ENCODE peak calls at places on chromosomes 3 and 15, in nine cellular contexts. One of them, this sample, is unnamed.

GRCh38 chr3:124826703-124827102 is 60.5 kb downstream of the ITGB5 start:
- DNase-seq in K562: no peak
- DNase-seq in H9: peak; percentile 72
- DNase-seq in fibroblast of lung: peak; percentile 96
- DNase-seq in GM23248: peak; percentile 94
- DNase-seq in neuronal stem cell: no peak
- DNase-seq in neural progenitor cell: no peak
- DNase-seq in SK-N-SH: no peak
- DNase-seq in HCT116: no peak
- DNase-seq in this sample: no peak

GRCh38 chr3:130463221-130463620 is 53.8 kb upstream of the COL6A6 start:
- DNase-seq in K562: no peak
- DNase-seq in H9: no peak
- DNase-seq in fibroblast of lung: no peak
- DNase-seq in GM23248: no peak
- DNase-seq in neuronal stem cell: no peak
- DNase-seq in neural progenitor cell: no peak
- DNase-seq in SK-N-SH: no peak
- DNase-seq in HCT116: no peak
- DNase-seq in this sample: no peak

GRCh38 chr3:65401359-65401810 is 637.3 kb downstream of the MAGI1 start:
- DNase-seq in K562: no peak
- DNase-seq in H9: peak; percentile 75
- DNase-seq in fibroblast of lung: no peak
- DNase-seq in GM23248: no peak
- DNase-seq in neuronal stem cell: no peak
- DNase-seq in neural progenitor cell: peak; percentile 52
- DNase-seq in SK-N-SH: no peak
- DNase-seq in HCT116: no peak
- DNase-seq in this sample: no peak

GRCh38 chr3:51374456-51374855 is 10.6 kb upstream of the MANF start:
- DNase-seq in K562: no peak
- DNase-seq in H9: no peak
- DNase-seq in fibroblast of lung: no peak
- DNase-seq in GM23248: no peak
- DNase-seq in neuronal stem cell: no peak
- DNase-seq in neural progenitor cell: no peak
- DNase-seq in SK-N-SH: no peak
- DNase-seq in HCT116: no peak
- DNase-seq in this sample: no peak

GRCh38 chr3:49759226-49759625 is 27.1 kb downstream of the IP6K1 start:
- DNase-seq in K562: no peak
- DNase-seq in H9: no peak
- DNase-seq in fibroblast of lung: no peak
- DNase-seq in GM23248: no peak
- DNase-seq in neuronal stem cell: no peak
- DNase-seq in neural progenitor cell: no peak
- DNase-seq in SK-N-SH: no peak
- DNase-seq in HCT116: no peak
- DNase-seq in this sample: no peak

GRCh38 chr3:171317133-171317532 is 143.1 kb downstream of the TNIK start:
- DNase-seq in K562: peak; percentile 68
- DNase-seq in H9: no peak
- DNase-seq in fibroblast of lung: peak; percentile 38
- DNase-seq in GM23248: no peak
- DNase-seq in neuronal stem cell: no peak
- DNase-seq in neural progenitor cell: no peak
- DNase-seq in SK-N-SH: no peak
- DNase-seq in HCT116: no peak
- DNase-seq in this sample: no peak

GRCh38 chr3:47961815-47962606 is 54.2 kb downstream of the MAP4 start:
- DNase-seq in K562: no peak
- DNase-seq in H9: no peak
- DNase-seq in fibroblast of lung: peak; percentile 20
- DNase-seq in GM23248: peak; percentile 43
- DNase-seq in neuronal stem cell: no peak
- DNase-seq in neural progenitor cell: no peak
- DNase-seq in SK-N-SH: peak; percentile 51
- DNase-seq in HCT116: no peak
- DNase-seq in this sample: peak; percentile 14

GRCh38 chr3:191401775-191402357 is 59.1 kb upstream of the PYDC2 start:
- DNase-seq in K562: no peak
- DNase-seq in H9: no peak
- DNase-seq in fibroblast of lung: no peak
- DNase-seq in GM23248: no peak
- DNase-seq in neuronal stem cell: no peak
- DNase-seq in neural progenitor cell: no peak
- DNase-seq in SK-N-SH: no peak
- DNase-seq in HCT116: no peak
- DNase-seq in this sample: no peak

GRCh38 chr15:79332824-79333510 is 22.1 kb downstream of the TMED3 start:
- DNase-seq in K562: no peak
- DNase-seq in H9: no peak
- DNase-seq in fibroblast of lung: no peak
- DNase-seq in GM23248: no peak
- DNase-seq in neuronal stem cell: no peak
- DNase-seq in neural progenitor cell: no peak
- DNase-seq in SK-N-SH: no peak
- DNase-seq in HCT116: no peak
- DNase-seq in this sample: peak; percentile 9

GRCh38 chr3:55588120-55588765 is 101.1 kb upstream of the WNT5A start:
- DNase-seq in K562: no peak
- DNase-seq in H9: no peak
- DNase-seq in fibroblast of lung: no peak
- DNase-seq in GM23248: no peak
- DNase-seq in neuronal stem cell: no peak
- DNase-seq in neural progenitor cell: no peak
- DNase-seq in SK-N-SH: no peak
- DNase-seq in HCT116: no peak
- DNase-seq in this sample: no peak

GRCh38 chr3:184040010-184040409 is 8.5 kb downstream of the HTR3D start:
- DNase-seq in K562: peak; percentile 28
- DNase-seq in H9: peak; percentile 63
- DNase-seq in fibroblast of lung: no peak
- DNase-seq in GM23248: peak; percentile 70
- DNase-seq in neuronal stem cell: no peak
- DNase-seq in neural progenitor cell: peak; percentile 39
- DNase-seq in SK-N-SH: peak; percentile 39
- DNase-seq in HCT116: peak; percentile 26
- DNase-seq in this sample: peak; percentile 25

GRCh38 chr3:197362086-197362485 is 63.7 kb upstream of the DLG1 start:
- DNase-seq in K562: no peak
- DNase-seq in H9: no peak
- DNase-seq in fibroblast of lung: no peak
- DNase-seq in GM23248: no peak
- DNase-seq in neuronal stem cell: no peak
- DNase-seq in neural progenitor cell: no peak
- DNase-seq in SK-N-SH: no peak
- DNase-seq in HCT116: no peak
- DNase-seq in this sample: no peak

GRCh38 chr3:144390786-144391185 is 419.2 kb downstream of the DIPK2A start:
- DNase-seq in K562: no peak
- DNase-seq in H9: no peak
- DNase-seq in fibroblast of lung: no peak
- DNase-seq in GM23248: no peak
- DNase-seq in neuronal stem cell: no peak
- DNase-seq in neural progenitor cell: no peak
- DNase-seq in SK-N-SH: no peak
- DNase-seq in HCT116: no peak
- DNase-seq in this sample: no peak

GRCh38 chr3:193942516-193943055 is 193.4 kb upstream of the HES1 start:
- DNase-seq in K562: peak; percentile 70
- DNase-seq in H9: no peak
- DNase-seq in fibroblast of lung: no peak
- DNase-seq in GM23248: no peak
- DNase-seq in neuronal stem cell: no peak
- DNase-seq in neural progenitor cell: peak; percentile 31
- DNase-seq in SK-N-SH: no peak
- DNase-seq in HCT116: no peak
- DNase-seq in this sample: no peak

GRCh38 chr15:80660114-80660513 is 35.0 kb upstream of the ABHD17C start:
- DNase-seq in K562: no peak
- DNase-seq in H9: peak; percentile 51
- DNase-seq in fibroblast of lung: peak; percentile 43
- DNase-seq in GM23248: peak; percentile 70
- DNase-seq in neuronal stem cell: peak; percentile 8
- DNase-seq in neural progenitor cell: peak; percentile 64
- DNase-seq in SK-N-SH: peak; percentile 42
- DNase-seq in HCT116: no peak
- DNase-seq in this sample: peak; percentile 74

GRCh38 chr15:34951993-34952392 is 17.5 kb downstream of the AQR start:
- DNase-seq in K562: no peak
- DNase-seq in H9: no peak
- DNase-seq in fibroblast of lung: peak; percentile 47
- DNase-seq in GM23248: peak; percentile 31
- DNase-seq in neuronal stem cell: no peak
- DNase-seq in neural progenitor cell: no peak
- DNase-seq in SK-N-SH: peak; percentile 53
- DNase-seq in HCT116: no peak
- DNase-seq in this sample: no peak

DNA sequence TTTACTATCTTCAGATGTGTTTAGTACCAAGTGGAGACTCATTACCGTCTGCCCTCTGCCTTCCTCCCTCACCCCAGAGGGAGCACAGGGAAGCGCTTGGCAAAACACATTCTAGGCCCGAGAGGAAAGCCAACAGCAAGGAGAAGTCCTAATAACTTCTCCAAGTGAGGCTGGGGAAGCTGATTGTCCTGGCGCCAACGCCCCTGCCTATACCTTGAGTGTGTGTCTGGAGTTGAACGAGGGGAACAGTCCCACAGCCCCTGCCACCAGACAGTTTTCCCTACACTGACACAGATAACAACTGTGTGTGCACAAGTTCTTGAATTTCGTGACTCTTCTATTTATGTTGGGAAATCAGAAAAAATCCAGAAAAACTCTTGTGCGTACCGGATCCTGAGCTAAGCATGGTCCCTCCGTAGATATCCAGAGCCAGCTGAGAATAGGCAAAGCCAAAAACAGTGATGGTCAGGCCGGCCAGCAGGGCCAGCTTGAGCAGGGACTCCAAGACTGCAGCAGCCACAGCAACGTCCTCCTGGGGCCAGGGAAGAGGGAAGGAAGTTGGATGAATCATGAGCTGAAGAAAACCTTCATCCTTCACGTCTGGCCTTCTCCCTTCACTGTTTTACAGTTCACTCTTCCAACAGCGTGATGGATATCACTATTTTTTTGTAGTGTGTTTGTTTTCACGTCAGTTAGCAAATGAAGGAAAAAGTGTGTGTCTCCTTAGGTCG is 26.5 kb downstream of the RFT1 start:
- DNase-seq in K562: no peak
- DNase-seq in H9: no peak
- DNase-seq in fibroblast of lung: no peak
- DNase-seq in GM23248: peak; percentile 19
- DNase-seq in neuronal stem cell: no peak
- DNase-seq in neural progenitor cell: no peak
- DNase-seq in SK-N-SH: no peak
- DNase-seq in HCT116: no peak
- DNase-seq in this sample: no peak
- H2AFZ ChIP-seq in K562: no peak overlapping the region
- H2AFZ ChIP-seq in H9: no peak overlapping the region
- H2AFZ ChIP-seq in fibroblast of lung: no peak overlapping the region
- H2AFZ ChIP-seq in GM23248: no peak overlapping the region
- H2AFZ ChIP-seq in neuronal stem cell: no peak overlapping the region
- H2AFZ ChIP-seq in neural progenitor cell: no peak overlapping the region
- H2AFZ ChIP-seq in SK-N-SH: no peak overlapping the region
- H2AFZ ChIP-seq in HCT116: no peak overlapping the region
- H2AFZ ChIP-seq in this sample: no peak overlapping the region

GRCh38 chr15:89401636-89402252 is 67.1 kb upstream of the POLG start:
- DNase-seq in K562: no peak
- DNase-seq in H9: no peak
- DNase-seq in fibroblast of lung: peak; percentile 48
- DNase-seq in GM23248: peak; percentile 73
- DNase-seq in neuronal stem cell: no peak
- DNase-seq in neural progenitor cell: no peak
- DNase-seq in SK-N-SH: no peak
- DNase-seq in HCT116: no peak
- DNase-seq in this sample: no peak
- H3K4me2 ChIP-seq in K562: no peak overlapping the region
- H3K4me2 ChIP-seq in H9: no peak overlapping the region
- H3K4me2 ChIP-seq in fibroblast of lung: peak overlapping the region; percentile 56
- H3K4me2 ChIP-seq in GM23248: peak overlapping the region; percentile 67
- H3K4me2 ChIP-seq in neuronal stem cell: no peak overlapping the region
- H3K4me2 ChIP-seq in neural progenitor cell: no peak overlapping the region
- H3K4me2 ChIP-seq in SK-N-SH: peak overlapping the region; percentile 92
- H3K4me2 ChIP-seq in HCT116: peak overlapping the region; percentile 13
- H3K4me2 ChIP-seq in this sample: no peak overlapping the region

GRCh38 chr3:123584988-123585937 is at the start of gene HACD2:
- DNase-seq in K562: peak; percentile 88
- DNase-seq in H9: peak; percentile 97
- DNase-seq in fibroblast of lung: peak; percentile 96
- DNase-seq in GM23248: peak; percentile 99
- DNase-seq in neuronal stem cell: peak; percentile 94
- DNase-seq in neural progenitor cell: peak; percentile 98
- DNase-seq in SK-N-SH: peak; percentile 96
- DNase-seq in HCT116: peak; percentile 95
- DNase-seq in this sample: peak; percentile 99
- H2AFZ ChIP-seq in K562: peak within 1 kb of the TSS; percentile 95
- H2AFZ ChIP-seq in H9: peak within 1 kb of the TSS; percentile 97
- H2AFZ ChIP-seq in fibroblast of lung: peak within 1 kb of the TSS; percentile 95
- H2AFZ ChIP-seq in GM23248: peak within 1 kb of the TSS; percentile 96
- H2AFZ ChIP-seq in neuronal stem cell: peak within 1 kb of the TSS; percentile 95
- H2AFZ ChIP-seq in neural progenitor cell: peak within 1 kb of the TSS; percentile 99
- H2AFZ ChIP-seq in SK-N-SH: peak within 1 kb of the TSS; percentile 82
- H2AFZ ChIP-seq in HCT116: peak within 1 kb of the TSS; percentile 88
- H2AFZ ChIP-seq in this sample: peak within 1 kb of the TSS; percentile 69

GRCh38 chr15:68646156-68646555 is 67.4 kb downstream of the CORO2B start:
- DNase-seq in K562: no peak
- DNase-seq in H9: no peak
- DNase-seq in fibroblast of lung: no peak
- DNase-seq in GM23248: no peak
- DNase-seq in neuronal stem cell: no peak
- DNase-seq in neural progenitor cell: no peak
- DNase-seq in SK-N-SH: no peak
- DNase-seq in HCT116: no peak
- DNase-seq in this sample: no peak

GRCh38 chr15:68644088-68644904 is 65.5 kb downstream of the CORO2B start:
- DNase-seq in K562: peak; percentile 27
- DNase-seq in H9: no peak
- DNase-seq in fibroblast of lung: peak; percentile 83
- DNase-seq in GM23248: peak; percentile 93
- DNase-seq in neuronal stem cell: no peak
- DNase-seq in neural progenitor cell: no peak
- DNase-seq in SK-N-SH: no peak
- DNase-seq in HCT116: peak; percentile 22
- DNase-seq in this sample: peak; percentile 22

GRCh38 chr15:68644996-68645395 is 66.2 kb downstream of the CORO2B start:
- DNase-seq in K562: no peak
- DNase-seq in H9: no peak
- DNase-seq in fibroblast of lung: no peak
- DNase-seq in GM23248: no peak
- DNase-seq in neuronal stem cell: no peak
- DNase-seq in neural progenitor cell: no peak
- DNase-seq in SK-N-SH: no peak
- DNase-seq in HCT116: no peak
- DNase-seq in this sample: no peak

GRCh38 chr15:68643216-68643830 is 64.5 kb downstream of the CORO2B start:
- DNase-seq in K562: no peak
- DNase-seq in H9: no peak
- DNase-seq in fibroblast of lung: no peak
- DNase-seq in GM23248: no peak
- DNase-seq in neuronal stem cell: no peak
- DNase-seq in neural progenitor cell: no peak
- DNase-seq in SK-N-SH: no peak
- DNase-seq in HCT116: no peak
- DNase-seq in this sample: no peak

GRCh38 chr15:68646751-68647150 is 68.0 kb downstream of the CORO2B start:
- DNase-seq in K562: no peak
- DNase-seq in H9: no peak
- DNase-seq in fibroblast of lung: no peak
- DNase-seq in GM23248: no peak
- DNase-seq in neuronal stem cell: no peak
- DNase-seq in neural progenitor cell: no peak
- DNase-seq in SK-N-SH: peak; percentile 45
- DNase-seq in HCT116: no peak
- DNase-seq in this sample: no peak
- H3K4me2 ChIP-seq in K562: no peak overlapping the region
- H3K4me2 ChIP-seq in H9: no peak overlapping the region
- H3K4me2 ChIP-seq in fibroblast of lung: no peak overlapping the region
- H3K4me2 ChIP-seq in GM23248: no peak overlapping the region
- H3K4me2 ChIP-seq in neuronal stem cell: no peak overlapping the region
- H3K4me2 ChIP-seq in neural progenitor cell: no peak overlapping the region
- H3K4me2 ChIP-seq in SK-N-SH: no peak overlapping the region
- H3K4me2 ChIP-seq in HCT116: no peak overlapping the region
- H3K4me2 ChIP-seq in this sample: no peak overlapping the region